ENCODE peak calls at places on chromosomes 16 and 17, in six cellular contexts. J is GM23248, Y is PC-3, H is GM23338, N is neural progenitor cell, C is SK-N-SH. F is an unnamed sample.

GRCh38 chr16:55861288-55861687 is 13.9 kb downstream of the CES5A start:
- DNase-seq in J (no peak), Y (no peak), H (no peak), N (no peak), C (no peak), F (no peak)

GRCh38 chr17:66040402-66040801 is 151.5 kb downstream of the CEP112 start:
- DNase-seq in J (no peak), Y (peak), H (peak), N (peak), C (no peak), F (no peak)

GRCh38 chr16:66250686-66251405 is 115.6 kb upstream of the CDH5 start:
- DNase-seq in J (peak), Y (peak), H (peak), N (no peak), C (peak), F (no peak)

GRCh38 chr16:27973678-27974077 is 89.8 kb downstream of the GSG1L start:
- DNase-seq in J (no peak), Y (no peak), H (peak), N (no peak), C (peak), F (peak)

GRCh38 chr17:19344311-19345066 is 18.0 kb downstream of the B9D1 start:
- DNase-seq in J (no peak), Y (no peak), H (no peak), N (no peak), C (no peak), F (no peak)

GRCh38 chr16:47713225-47713595 is 252.1 kb downstream of the PHKB start:
- DNase-seq in J (peak), Y (peak), H (no peak), N (no peak), C (peak), F (no peak)

GRCh38 chr17:69743091-69743490 is 328.6 kb downstream of the MAP2K6 start:
- DNase-seq in J (peak), Y (peak), H (no peak), N (no peak), C (no peak), F (no peak)

GRCh38 chr17:29089601-29090044 is 46.7 kb downstream of the PIPOX start:
- DNase-seq in J (no peak), Y (no peak), H (no peak), N (no peak), C (no peak), F (no peak)

GRCh38 chr16:84308120-84308519 is 13.4 kb downstream of the WFDC1 start:
- DNase-seq in J (peak), Y (peak), H (peak), N (peak), C (peak), F (peak)

GRCh38 chr16:85094176-85094805 is 18.0 kb downstream of the CIBAR2 start:
- DNase-seq in J (no peak), Y (no peak), H (no peak), N (no peak), C (no peak), F (no peak)

GRCh38 chr16:27550582-27550920 is 607 bp downstream of the KATNIP start:
- DNase-seq in J (no peak), Y (no peak), H (no peak), N (no peak), C (no peak), F (no peak)

GRCh38 chr16:87437327-87437726 is 45.2 kb downstream of the MAP1LC3B start:
- DNase-seq in J (no peak), Y (no peak), H (no peak), N (no peak), C (no peak), F (no peak)
- TF ChIP-seq EZH2phosphoT487 in J (no peak), Y (no peak), H (no peak), N (no peak), C (no peak), F (no peak)

GRCh38 chr16:20336955-20337354 is 9.6 kb upstream of the GP2 start:
- DNase-seq in J (no peak), Y (no peak), H (peak), N (no peak), C (no peak), F (no peak)
- H3K4me2 ChIP-seq in J (no peak), Y (no peak), H (no peak), N (no peak), C (no peak), F (no peak)

GRCh38 chr17:40314557-40314953 is 5.6 kb downstream of the RARA start:
- DNase-seq in J (peak), Y (peak), H (no peak), N (no peak), C (peak), F (no peak)

GRCh38 chr17:40312131-40312731 is 3.3 kb downstream of the RARA start:
- DNase-seq in J (no peak), Y (peak), H (no peak), N (no peak), C (peak), F (no peak)

GRCh38 chr17:40315206-40315605 is 6.2 kb downstream of the RARA start:
- DNase-seq in J (no peak), Y (no peak), H (no peak), N (no peak), C (no peak), F (no peak)

GRCh38 chr17:40312893-40313659 is 4.1 kb downstream of the RARA start:
- DNase-seq in J (no peak), Y (no peak), H (no peak), N (no peak), C (peak), F (no peak)

GRCh38 chr17:40313660-40314556 is 4.9 kb downstream of the RARA start:
- DNase-seq in J (peak), Y (peak), H (no peak), N (no peak), C (no peak), F (no peak)
- TF ChIP-seq EZH2phosphoT487 in J (no peak), Y (no peak), H (no peak), N (no peak), C (no peak), F (no peak)

DNA sequence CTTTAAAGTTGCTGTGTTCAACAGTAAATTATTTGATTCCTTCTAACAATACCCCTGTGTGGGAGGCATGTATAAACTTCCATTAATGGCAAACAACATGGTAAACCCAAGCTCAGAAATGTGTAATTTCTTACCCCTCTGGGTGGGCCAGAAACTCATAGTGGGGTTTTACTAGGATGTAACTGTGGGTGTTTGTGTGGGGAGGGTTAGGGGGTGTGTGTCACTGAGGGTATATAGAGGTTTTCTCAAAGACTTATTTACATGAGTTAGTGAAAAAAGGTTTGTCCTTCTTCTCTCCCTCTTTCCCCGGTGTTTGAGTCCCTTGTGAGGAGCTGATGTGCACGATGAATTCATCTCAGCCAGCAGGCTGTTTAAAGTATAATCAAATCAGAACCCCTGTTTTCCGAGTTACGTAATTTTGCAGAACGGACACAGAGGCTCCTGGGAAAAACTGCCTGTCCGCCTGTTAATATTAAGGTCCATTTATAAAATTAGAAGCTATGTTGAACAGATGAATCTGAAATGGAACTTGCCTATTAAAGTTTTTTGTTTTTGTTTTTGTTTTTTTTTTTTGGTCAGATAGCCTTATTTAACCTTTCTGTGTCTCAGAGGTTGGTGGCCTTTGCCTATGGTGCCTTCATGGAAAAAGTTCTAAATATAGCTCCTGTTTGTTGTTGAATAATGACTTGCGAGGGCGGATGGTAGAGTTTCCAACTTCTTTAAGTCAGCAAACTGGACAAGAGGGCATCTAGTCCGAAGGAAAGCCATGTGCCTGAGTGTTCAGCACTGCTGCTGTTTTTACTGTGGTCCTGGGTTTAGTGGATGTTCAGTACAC is 73.3 kb downstream of the MSI2 start:
- DNase-seq in J (no peak), Y (no peak), H (no peak), N (no peak), C (no peak), F (no peak)
- H3K4me2 ChIP-seq in J (no peak), Y (no peak), H (no peak), N (no peak), C (no peak), F (no peak)

DNA sequence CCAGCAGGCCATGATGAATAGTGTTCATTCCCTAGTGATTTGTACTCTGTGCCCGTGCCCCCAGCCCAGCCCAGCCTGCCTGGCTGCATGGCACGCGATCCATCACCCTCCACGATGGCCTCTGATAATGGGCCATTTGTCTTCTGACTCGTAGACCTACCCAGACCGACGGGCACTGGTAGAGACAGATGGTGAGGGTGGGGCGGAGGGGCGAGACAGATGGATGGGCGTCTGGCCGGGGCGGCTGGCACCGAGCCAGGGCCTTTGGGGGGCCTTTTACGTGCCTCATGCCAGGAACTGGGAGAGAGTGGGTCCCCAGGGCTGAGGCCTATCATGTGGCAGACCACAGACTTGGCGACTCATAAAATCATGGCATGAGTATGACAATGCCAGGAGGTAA is 25.4 kb downstream of the CRHR1 start:
- DNase-seq in J (no peak), Y (no peak), H (no peak), N (no peak), C (peak), F (no peak)
- TF ChIP-seq EZH2phosphoT487 in J (no peak), Y (no peak), H (no peak), N (no peak), C (no peak), F (no peak)

GRCh38 chr17:49136335-49136734 is 3.8 kb downstream of the B4GALNT2 start:
- DNase-seq in J (no peak), Y (no peak), H (no peak), N (no peak), C (no peak), F (no peak)
- H3K4me2 ChIP-seq in J (no peak), Y (no peak), H (no peak), N (no peak), C (no peak), F (no peak)

F was measured in OCI-LY7.